ENCODE peak calls at places on chromosomes 7 and 10, in six cellular contexts. O, A, K, G, U and D are unnamed samples.
A peak's percentile ranks its signal among the peaks of the same experiment; 100 is the strongest.

GRCh38 chr10:48511855-48512191 is 93.0 kb downstream of the ARHGAP22 start:
- DNase-seq in G (no peak), K (no peak), A (no peak), U (no peak), O (no peak), D (no peak)

GRCh38 chr7:30562498-30562897 is 32.2 kb upstream of the GARS1 start:
- DNase-seq in G (peak; percentile 72), A (no peak), U (no peak), K (peak; percentile 47), O (no peak), D (no peak)

GRCh38 chr10:13349776-13350274 is 1.7 kb upstream of the SEPHS1 start:
- DNase-seq in A (no peak), K (peak; percentile 59), O (no peak), U (peak; percentile 47), G (peak; percentile 64), D (peak; percentile 64)

GRCh38 chr7:102431617-102432298 is 1.6 kb upstream of the ORAI2 start:
- DNase-seq in A (peak; percentile 29), O (no peak), U (no peak), K (no peak), G (no peak), D (no peak)

GRCh38 chr7:117597755-117598154 is 117.9 kb downstream of the CFTR start:
- DNase-seq in G (no peak), K (no peak), O (no peak), U (peak; percentile 47), A (no peak), D (no peak)

GRCh38 chr7:31105256-31105950 is 53.3 kb downstream of the ADCYAP1R1 start:
- DNase-seq in A (no peak), O (no peak), K (no peak), G (no peak), U (no peak), D (no peak)

GRCh38 chr10:16741540-16741939 is 75.7 kb downstream of the RSU1 start:
- DNase-seq in A (no peak), U (no peak), O (no peak), G (no peak), K (no peak), D (no peak)

GRCh38 chr7:28708033-28708451 is 250.1 kb downstream of the TRIL start:
- DNase-seq in U (no peak), O (no peak), A (no peak), K (peak; percentile 89), G (peak; percentile 76), D (peak; percentile 28)

GRCh38 chr7:69374036-69374420 is 224.2 kb upstream of the AUTS2 start:
- DNase-seq in O (no peak), K (peak; percentile 39), G (no peak), U (no peak), A (no peak), D (no peak)

GRCh38 chr10:124045794-124046355 is 47.5 kb downstream of the CHST15 start:
- DNase-seq in U (no peak), G (no peak), A (no peak), K (no peak), O (no peak), D (no peak)

GRCh38 chr7:23418046-23418445 is 52.2 kb downstream of the IGF2BP3 start:
- DNase-seq in G (peak; percentile 62), A (no peak), U (no peak), O (peak; percentile 35), K (peak; percentile 53), D (no peak)

GRCh38 chr10:61757525-61758397 is 95.0 kb downstream of the CABCOCO1 start:
- DNase-seq in U (no peak), K (peak; percentile 82), A (no peak), O (no peak), G (peak; percentile 67), D (no peak)

GRCh38 chr7:95004618-95005282 is 97.4 kb downstream of the PPP1R9A start:
- DNase-seq in G (peak; percentile 3), K (no peak), U (no peak), O (no peak), A (no peak), D (no peak)

GRCh38 chr10:52779541-52780390 is 7.2 kb upstream of the MBL2 start:
- DNase-seq in O (peak; percentile 37), A (peak; percentile 64), K (peak; percentile 47), U (peak; percentile 81), G (peak; percentile 56), D (peak; percentile 93)

GRCh38 chr10:44835300-44835699 is 75.8 kb upstream of the TMEM72 start:
- DNase-seq in G (no peak), A (no peak), K (no peak), O (no peak), U (no peak), D (no peak)

GRCh38 chr10:13759167-13759566 is 172.4 kb downstream of the PRPF18 start:
- DNase-seq in K (no peak), O (no peak), A (no peak), U (peak; percentile 92), G (peak; percentile 39), D (peak; percentile 69)

GRCh38 chr7:107622429-107622828 is 38.2 kb upstream of the SLC26A4 start:
- DNase-seq in A (no peak), U (no peak), G (peak; percentile 39), O (peak; percentile 37), K (peak; percentile 90), D (no peak)

GRCh38 chr10:121592155-121592890 is 5.9 kb downstream of the FGFR2 start:
- DNase-seq in G (no peak), A (no peak), O (no peak), K (no peak), U (no peak), D (no peak)
- TF ChIP-seq CTCF in G (no peak), A (no peak), O (no peak), K (no peak), U (peak; percentile 23), D (no peak)

GRCh38 chr7:33805630-33806233 is 99.6 kb upstream of the BMPER start:
- DNase-seq in G (peak; percentile 57), U (no peak), A (no peak), O (no peak), K (peak; percentile 79), D (no peak)

GRCh38 chr7:33809218-33809617 is 96.1 kb upstream of the BMPER start:
- DNase-seq in A (no peak), G (no peak), O (no peak), U (no peak), K (peak; percentile 18), D (no peak)

GRCh38 chr7:33807158-33807530 is 98.2 kb upstream of the BMPER start:
- DNase-seq in G (no peak), U (no peak), O (no peak), A (no peak), K (no peak), D (no peak)

GRCh38 chr7:33806284-33807157 is 98.8 kb upstream of the BMPER start:
- DNase-seq in K (peak; percentile 27), G (peak; percentile 27), U (peak; percentile 8), O (no peak), A (peak; percentile 18), D (no peak)

DNA sequence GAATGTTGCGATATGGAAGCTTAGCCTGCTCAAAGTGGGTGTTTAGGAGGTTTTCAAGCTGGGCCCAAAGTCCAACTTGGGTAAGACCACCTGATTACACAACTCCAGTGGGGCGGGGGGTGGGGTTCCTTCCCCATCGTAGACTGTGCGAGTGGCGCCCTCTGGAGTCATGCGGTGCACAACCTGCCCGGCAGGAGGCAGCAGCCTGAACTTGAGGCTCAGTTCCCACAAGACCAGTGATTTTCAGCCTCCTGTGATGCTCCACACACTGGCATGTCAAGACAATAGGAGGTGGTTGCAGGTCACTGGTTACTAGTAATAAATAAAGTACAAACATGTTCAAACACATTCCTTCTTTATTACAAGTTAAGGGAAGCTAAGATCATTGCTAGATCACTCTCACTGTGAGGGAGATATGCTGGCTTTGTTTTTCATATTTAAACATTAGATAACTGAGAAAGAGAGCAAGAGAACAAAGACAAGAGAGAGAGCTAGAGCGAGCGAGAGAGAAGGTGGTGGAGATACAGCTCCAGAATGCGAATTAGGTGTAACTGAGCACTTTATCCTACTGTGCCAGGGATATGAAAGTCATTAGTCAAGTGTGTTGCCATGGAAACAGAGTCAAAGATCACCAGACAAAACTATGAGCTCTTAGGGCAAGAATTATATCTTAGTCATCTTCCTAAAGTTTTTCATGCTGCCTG is 97.4 kb upstream of the BMPER start:
- DNase-seq in K (peak; percentile 91), U (peak; percentile 25), O (no peak), A (peak; percentile 69), G (peak; percentile 82), D (peak; percentile 30)
- TF ChIP-seq CTCF in K (peak; percentile 58), U (peak; percentile 50), O (peak; percentile 11), A (peak; percentile 90), G (peak; percentile 61), D (peak; percentile 14)

GRCh38 chr7:97844036-97844435 is 28.2 kb downstream of the ASNS start:
- DNase-seq in A (peak; percentile 6), O (no peak), K (peak; percentile 24), U (no peak), G (no peak), D (no peak)
- TF ChIP-seq CTCF in A (no peak), O (no peak), K (peak; percentile 26), U (peak; percentile 6), G (no peak), D (no peak)

DNA sequence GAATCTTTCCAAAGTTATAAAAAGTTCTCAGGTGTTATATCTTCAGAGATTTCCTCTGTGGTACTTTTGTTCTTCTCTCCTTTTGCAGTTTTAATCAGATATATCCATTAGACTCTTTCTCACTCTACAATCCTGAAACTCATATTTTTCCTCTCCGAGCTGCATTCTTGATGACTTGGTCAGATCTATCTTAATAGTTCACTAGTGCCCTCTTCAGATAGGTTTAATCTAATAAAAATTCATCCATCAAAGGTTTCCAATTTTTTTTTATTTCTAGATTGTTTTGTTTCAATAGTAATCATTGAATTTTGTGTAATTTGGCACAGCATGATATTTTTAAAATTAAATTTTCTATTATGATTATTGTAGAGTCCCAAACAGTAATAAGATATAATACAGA is 21.8 kb upstream of the DGKB start:
- DNase-seq in A (no peak), K (peak; percentile 23), O (no peak), U (no peak), G (peak; percentile 10), D (no peak)
- TF ChIP-seq CTCF in A (no peak), K (no peak), O (no peak), U (no peak), G (no peak), D (no peak)